ENCODE peak calls at places on chromosomes 6 and 20, in seven cellular contexts. G is GM23338, O is cardiac muscle cell, J is thoracic aorta, Z is left ventricle myocardium inferior, M is GM06990, Y is astrocyte of the spinal cord. P is an unnamed sample.

GRCh38 chr6:21893778-21894177 is 300.2 kb downstream of the SOX4 start:
- DNase-seq in G (no peak), O (no peak), J (no peak), Z (no peak), M (no peak), Y (no peak), P (no peak)

GRCh38 chr6:168238159-168238887 is 81.3 kb downstream of the DACT2 start:
- DNase-seq in G (no peak), O (peak), J (no peak), Z (no peak), M (no peak), Y (no peak), P (peak)

GRCh38 chr6:150037526-150038201 is 12.3 kb upstream of the RAET1L start:
- DNase-seq in G (no peak), O (no peak), J (no peak), Z (no peak), M (no peak), Y (no peak), P (no peak)

GRCh38 chr6:158849899-158850806 is 31.0 kb upstream of the EZR start:
- DNase-seq in G (peak), O (peak), J (no peak), Z (no peak), M (no peak), Y (peak), P (peak)

GRCh38 chr20:22585786-22586493 is 1.6 kb upstream of the FOXA2 start:
- DNase-seq in G (no peak), O (no peak), J (no peak), Z (no peak), M (no peak), Y (no peak), P (no peak)

GRCh38 chr20:19628570-19629134 is 129.4 kb upstream of the RIN2 start:
- DNase-seq in G (peak), O (peak), J (no peak), Z (no peak), M (peak), Y (peak), P (peak)

GRCh38 chr20:24842591-24843442 is 106.3 kb upstream of the CST7 start:
- DNase-seq in G (no peak), O (no peak), J (no peak), Z (no peak), M (peak), Y (no peak), P (peak)

GRCh38 chr6:157428418-157429202 is 47.6 kb downstream of the ZDHHC14 start:
- DNase-seq in G (peak), O (no peak), J (no peak), Z (no peak), M (no peak), Y (no peak), P (no peak)

GRCh38 chr20:49452011-49452482 is 30.4 kb downstream of the KCNB1 start:
- DNase-seq in G (no peak), O (peak), J (no peak), Z (peak), M (no peak), Y (no peak), P (peak)

GRCh38 chr6:152394303-152394702 is 242.9 kb downstream of the SYNE1 start:
- DNase-seq in G (no peak), O (no peak), J (no peak), Z (no peak), M (no peak), Y (no peak), P (no peak)

GRCh38 chr20:18783385-18783959 is 30.1 kb upstream of the SCP2D1 start:
- DNase-seq in G (no peak), O (no peak), J (no peak), Z (no peak), M (no peak), Y (no peak), P (no peak)

GRCh38 chr6:144248470-144249301 is 36.4 kb upstream of the UTRN start:
- DNase-seq in G (no peak), O (peak), J (no peak), Z (no peak), M (no peak), Y (peak), P (peak)

GRCh38 chr6:12555267-12555666 is 161.3 kb upstream of the PHACTR1 start:
- DNase-seq in G (no peak), O (peak), J (no peak), Z (no peak), M (no peak), Y (peak), P (peak)

GRCh38 chr6:145814035-145814500 is 527 bp downstream of the FBXO30 start:
- DNase-seq in G (peak), O (no peak), J (no peak), Z (peak), M (no peak), Y (peak), P (no peak)

GRCh38 chr6:138231399-138231886 is 13.2 kb upstream of the PBOV1 start:
- DNase-seq in G (no peak), O (no peak), J (no peak), Z (no peak), M (no peak), Y (peak), P (no peak)

GRCh38 chr6:63319911-63320310 is at the start of gene LGSN:
- DNase-seq in G (no peak), O (no peak), J (no peak), Z (no peak), M (no peak), Y (no peak), P (no peak)

GRCh38 chr6:63316113-63316512 is 3.7 kb downstream of the LGSN start:
- DNase-seq in G (no peak), O (no peak), J (no peak), Z (no peak), M (no peak), Y (no peak), P (no peak)

GRCh38 chr6:63317641-63318040 is 2.1 kb downstream of the LGSN start:
- DNase-seq in G (no peak), O (no peak), J (no peak), Z (no peak), M (no peak), Y (no peak), P (no peak)
- TF ChIP-seq CTCF in G (no peak), O (no peak), J (no peak), Z (no peak), M (no peak), Y (no peak), P (no peak)

GRCh38 chr6:31831350-31832215 is 4.0 kb downstream of the HSPA1B start:
- DNase-seq in G (no peak), O (no peak), J (no peak), Z (no peak), M (no peak), Y (no peak), P (no peak)
- H3K4me3 ChIP-seq in G (peak), O (no peak), J (peak), Z (peak), M (peak), Y (peak), P (peak)

GRCh38 chr6:116115781-116116180 is 10.2 kb downstream of the COL10A1 start:
- DNase-seq in G (no peak), O (no peak), J (no peak), Z (no peak), M (no peak), Y (peak), P (peak)
- TF ChIP-seq CTCF in G (no peak), O (peak), J (peak), Z (peak), M (peak), Y (peak), P (peak)

DNA sequence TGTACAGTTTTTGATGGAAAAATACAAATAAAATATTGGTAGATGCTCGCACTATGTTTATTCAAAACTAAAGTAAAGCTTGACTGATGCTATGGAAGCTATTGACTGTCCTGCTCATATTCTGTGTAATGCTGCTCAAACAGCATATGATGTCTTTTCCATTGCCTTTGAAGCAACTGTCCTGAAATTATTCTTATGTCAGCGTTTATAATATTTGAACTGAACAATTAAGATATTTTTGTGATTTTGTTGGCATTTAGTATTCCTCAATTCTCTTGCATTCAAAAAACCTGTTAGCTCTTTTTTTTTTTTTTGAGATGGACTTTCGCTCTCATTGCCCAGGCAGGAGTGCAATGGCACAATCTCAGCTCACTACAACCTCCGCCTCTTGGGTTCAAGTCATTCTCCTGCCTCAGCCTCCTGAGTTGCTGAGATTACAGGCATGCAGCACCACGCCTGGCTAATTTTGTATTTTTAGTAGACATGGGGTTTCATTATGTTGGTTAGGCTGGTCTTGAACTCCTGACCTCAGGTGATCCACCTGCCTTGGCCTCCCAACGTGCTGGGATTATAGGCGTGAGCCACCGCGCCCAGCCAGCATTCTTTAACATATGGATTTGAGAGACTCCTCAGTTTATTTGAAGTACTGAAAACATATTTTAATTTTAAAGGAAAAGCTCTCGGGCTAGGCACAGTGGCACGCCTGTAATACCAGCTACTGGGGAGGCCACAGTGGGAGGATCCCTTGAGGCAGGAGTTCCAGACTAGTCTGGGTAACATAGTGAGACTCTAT is 5.3 kb upstream of the DNAAF9 start:
- DNase-seq in G (no peak), O (no peak), J (no peak), Z (no peak), M (no peak), Y (no peak), P (no peak)
- H3K4me3 ChIP-seq in G (no peak), O (no peak), J (no peak), Z (no peak), M (no peak), Y (no peak), P (no peak)

GRCh38 chr6:125791151-125791819 is 525 bp downstream of the NCOA7 start:
- DNase-seq in G (peak), O (peak), J (no peak), Z (no peak), M (no peak), Y (peak), P (peak)

GRCh38 chr6:125789167-125789566 is 1.6 kb upstream of the NCOA7 start:
- DNase-seq in G (no peak), O (no peak), J (no peak), Z (no peak), M (no peak), Y (no peak), P (no peak)

GRCh38 chr6:125791820-125792165 is 1.0 kb downstream of the NCOA7 start:
- DNase-seq in G (no peak), O (no peak), J (no peak), Z (no peak), M (no peak), Y (no peak), P (no peak)

GRCh38 chr6:125789576-125790402 is 971 bp upstream of the NCOA7 start:
- DNase-seq in G (peak), O (peak), J (no peak), Z (peak), M (peak), Y (peak), P (peak)

DNA sequence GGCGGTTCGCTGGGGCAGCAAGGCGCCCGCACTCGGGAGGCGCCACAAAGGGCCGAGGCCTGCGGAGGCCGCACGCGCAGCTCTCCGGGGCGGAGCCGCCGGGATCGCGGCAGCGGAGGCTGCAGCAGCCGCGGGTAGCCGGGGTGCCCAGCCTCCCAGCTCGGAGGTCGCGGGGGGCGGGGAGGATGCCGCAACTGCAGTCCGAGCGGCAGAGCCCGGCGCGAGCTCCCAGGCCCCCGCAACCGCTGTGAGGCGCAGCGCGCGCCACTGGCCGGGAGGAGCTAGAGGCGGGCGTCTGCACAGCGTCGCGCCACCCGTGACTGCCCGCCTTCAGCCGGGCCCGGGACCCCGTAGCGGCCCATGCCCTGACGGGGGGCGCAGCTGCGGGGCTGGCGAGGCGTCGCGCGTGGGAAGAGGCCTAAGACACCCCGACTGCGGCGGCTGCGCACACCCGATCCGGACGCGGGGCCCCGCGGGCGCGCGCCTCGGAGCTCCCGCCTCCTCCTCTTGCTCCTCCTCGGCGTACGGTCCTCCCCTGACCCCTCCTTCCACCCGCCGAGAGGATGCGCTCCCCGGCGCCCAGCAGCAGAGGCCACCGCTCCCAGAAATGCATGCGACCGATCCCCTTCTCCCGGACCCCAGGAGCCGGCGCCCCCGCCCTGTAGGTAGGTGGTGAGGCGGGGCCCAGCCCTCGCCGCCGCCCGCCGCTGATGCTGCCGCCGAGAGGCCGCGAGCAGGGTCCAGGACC is at the start of gene NCOA7:
- DNase-seq in G (peak), O (peak), J (no peak), Z (peak), M (peak), Y (peak), P (peak)
- TF ChIP-seq CTCF in G (no peak), O (no peak), J (no peak), Z (peak), M (no peak), Y (no peak), P (no peak)

P was measured in fibroblast of pulmonary artery.